ENCODE peak calls at places on chromosomes 1 and 21, in five cellular contexts. Q, X, S, G and Y are unnamed samples.

GRCh38 chr1:232904131-232904530 is 46.3 kb upstream of the NTPCR start:
- DNase-seq in Q (no peak), X (no peak), S (no peak), G (no peak), Y (no peak)

GRCh38 chr1:245814651-245815050 is 659.9 kb downstream of the KIF26B start:
- DNase-seq in Q (no peak), X (no peak), S (no peak), G (no peak), Y (no peak)

GRCh38 chr1:215717677-215718076 is 150.6 kb downstream of the KCTD3 start:
- DNase-seq in Q (no peak), X (no peak), S (no peak), G (no peak), Y (no peak)

GRCh38 chr1:87968259-87968955 is 639.7 kb downstream of the LMO4 start:
- DNase-seq in Q (peak), X (no peak), S (no peak), G (peak), Y (no peak)

GRCh38 chr1:65105596-65105995 is 42.4 kb upstream of the AK4 start:
- DNase-seq in Q (no peak), X (no peak), S (no peak), G (no peak), Y (peak)

GRCh38 chr1:247111259-247111635 is 7.1 kb upstream of the ZNF669 start:
- DNase-seq in Q (no peak), X (no peak), S (no peak), G (no peak), Y (no peak)

GRCh38 chr1:85865183-85865582 is 156.9 kb upstream of the ZNHIT6 start:
- DNase-seq in Q (no peak), X (no peak), S (no peak), G (no peak), Y (no peak)

GRCh38 chr1:198918920-198919319 is 280.1 kb downstream of the PTPRC start:
- DNase-seq in Q (no peak), X (no peak), S (no peak), G (no peak), Y (peak)

GRCh38 chr1:46072975-46073374 is 59.5 kb downstream of the PIK3R3 start:
- DNase-seq in Q (no peak), X (no peak), S (no peak), G (no peak), Y (peak)

GRCh38 chr1:45002650-45003645 is 8.2 kb downstream of the HECTD3 start:
- DNase-seq in Q (no peak), X (no peak), S (no peak), G (no peak), Y (no peak)

GRCh38 chr1:63294797-63295594 is 27.4 kb upstream of the FOXD3 start:
- DNase-seq in Q (no peak), X (no peak), S (no peak), G (no peak), Y (no peak)

GRCh38 chr1:207863893-207864535 is 46.9 kb downstream of the CD34 start:
- DNase-seq in Q (no peak), X (peak), S (no peak), G (no peak), Y (no peak)

GRCh38 chr1:173601588-173601987 is 1.3 kb downstream of the SLC9C2 start:
- DNase-seq in Q (no peak), X (no peak), S (no peak), G (no peak), Y (no peak)

GRCh38 chr1:158120254-158120653 is 60.4 kb upstream of the CD1D start:
- DNase-seq in Q (no peak), X (no peak), S (no peak), G (no peak), Y (no peak)

GRCh38 chr1:207495816-207496792 is at the start of gene CR1:
- DNase-seq in Q (no peak), X (peak), S (peak), G (peak), Y (no peak)

GRCh38 chr1:73998348-73998959 is 199.5 kb downstream of the LRRIQ3 start:
- DNase-seq in Q (no peak), X (no peak), S (no peak), G (peak), Y (peak)

GRCh38 chr1:95547000-95547399 is 313.0 kb downstream of the RWDD3 start:
- DNase-seq in Q (no peak), X (no peak), S (no peak), G (no peak), Y (no peak)

GRCh38 chr1:114153621-114154145 is at the start of gene SYT6:
- DNase-seq in Q (no peak), X (no peak), S (no peak), G (no peak), Y (no peak)

GRCh38 chr1:209510063-209510462 is 73.5 kb upstream of the CAMK1G start:
- DNase-seq in Q (no peak), X (no peak), S (no peak), G (no peak), Y (no peak)

DNA sequence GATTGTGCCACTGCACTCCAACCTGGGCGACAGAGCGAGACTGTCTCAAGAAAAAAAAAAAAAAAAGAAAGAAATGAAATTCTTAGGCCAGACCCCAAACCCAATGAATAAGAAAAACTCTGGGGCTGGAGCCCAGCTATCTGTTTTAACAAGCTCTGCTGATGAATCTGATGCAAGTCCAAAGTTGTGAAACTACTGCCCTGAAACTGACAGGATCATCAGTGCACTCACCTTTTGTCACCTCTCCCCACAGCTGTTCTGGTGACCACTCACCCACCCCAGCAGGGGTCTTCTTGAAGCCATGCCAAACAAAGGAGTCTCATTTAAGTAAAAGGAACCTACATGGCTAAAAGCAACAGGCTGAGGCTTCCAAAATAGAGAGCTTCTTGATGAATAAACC is 8.4 kb downstream of the PABPC4 start:
- DNase-seq in Q (no peak), X (no peak), S (no peak), G (no peak), Y (no peak)
- H3K27ac ChIP-seq in Q (no peak), X (no peak), S (no peak), G (no peak), Y (no peak)

DNA sequence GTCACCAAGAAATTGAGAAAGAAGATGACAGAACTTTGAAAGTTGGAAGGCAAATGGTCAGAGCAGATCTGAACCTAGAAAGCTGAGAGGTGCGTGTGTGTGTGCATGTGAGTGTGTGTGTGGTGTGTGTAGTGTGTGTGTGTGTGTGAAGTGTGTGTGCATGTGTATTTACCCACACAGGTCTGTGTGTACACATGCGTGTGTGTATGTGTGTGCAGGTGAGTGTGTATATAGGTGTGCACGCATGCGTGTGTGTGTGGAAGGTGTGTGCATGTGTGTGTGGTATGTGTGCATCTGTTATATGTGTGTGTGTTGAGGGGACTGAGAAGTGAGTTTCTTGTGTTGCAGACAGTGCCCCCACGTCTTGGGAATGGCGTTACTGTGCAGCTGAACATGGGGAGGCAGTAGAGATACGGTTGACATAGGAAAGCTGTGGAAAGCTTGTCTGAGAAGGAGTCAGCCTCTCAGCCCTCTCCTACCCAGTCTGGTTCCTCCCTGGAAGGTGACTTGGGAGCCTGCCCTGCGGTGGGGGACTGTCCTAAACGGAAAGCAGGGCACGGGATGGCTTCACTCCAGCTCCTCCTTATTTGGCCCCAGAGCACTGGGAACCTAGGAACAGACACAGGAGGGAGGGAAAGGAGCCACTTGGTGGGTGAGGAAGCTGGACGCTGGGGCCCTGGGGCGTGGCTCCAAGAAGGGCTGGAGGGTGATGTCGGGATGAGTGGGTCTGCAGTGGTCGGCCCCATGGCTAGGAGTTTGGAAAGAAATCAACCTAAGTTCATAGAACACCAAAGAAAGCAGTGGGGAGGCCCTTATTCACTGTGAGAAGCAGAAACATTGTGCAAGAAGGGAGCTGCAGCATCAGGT is 97.2 kb downstream of the PCBP3 start:
- DNase-seq in Q (no peak), X (no peak), S (peak), G (no peak), Y (no peak)
- TF ChIP-seq CTCF in Q (no peak), X (peak), S (no peak), G (no peak), Y (no peak)

GRCh38 chr1:8848663-8849386 is 29.7 kb downstream of the ENO1 start:
- DNase-seq in Q (peak), X (peak), S (peak), G (peak), Y (peak)
- H3K27ac ChIP-seq in Q (no peak), X (no peak), S (peak), G (no peak), Y (peak)

GRCh38 chr1:31296486-31297272 is at the start of the genes SNRNP40 and ZCCHC17:
- DNase-seq in Q (peak), X (peak), S (peak), G (peak), Y (peak)
- TF ChIP-seq CTCF in Q (no peak), X (peak), S (no peak), G (no peak), Y (no peak)

DNA sequence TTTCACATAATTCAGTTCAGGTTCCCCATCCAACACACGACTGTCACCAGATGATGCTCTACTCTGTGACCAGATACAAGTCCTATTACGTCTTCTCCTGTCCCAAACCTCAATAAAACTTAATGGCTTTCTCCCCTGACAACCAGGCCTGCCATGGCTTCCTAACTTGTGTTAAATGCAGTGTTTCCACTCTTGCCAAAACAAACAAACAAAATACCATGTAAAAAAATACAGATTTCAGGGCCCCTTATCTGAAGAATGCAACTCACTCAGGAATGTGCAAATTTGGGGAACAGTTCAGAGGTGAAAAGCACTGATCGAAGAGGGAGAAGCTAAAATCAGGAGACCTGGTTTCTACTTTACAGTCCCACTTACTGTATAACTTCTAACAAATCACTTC is 863 bp upstream of the NUF2 start:
- DNase-seq in Q (no peak), X (no peak), S (no peak), G (no peak), Y (no peak)
- H3K27ac ChIP-seq in Q (peak), X (peak), S (no peak), G (peak), Y (no peak)

GRCh38 chr1:29238601-29238964 is 2.3 kb downstream of the PTPRU start:
- DNase-seq in Q (no peak), X (no peak), S (no peak), G (no peak), Y (no peak)

GRCh38 chr1:29240986-29241385 is 4.7 kb downstream of the PTPRU start:
- DNase-seq in Q (no peak), X (no peak), S (no peak), G (no peak), Y (no peak)

GRCh38 chr1:29239142-29239541 is 2.8 kb downstream of the PTPRU start:
- DNase-seq in Q (no peak), X (no peak), S (no peak), G (no peak), Y (peak)

GRCh38 chr1:29237906-29238600 is 1.7 kb downstream of the PTPRU start:
- DNase-seq in Q (no peak), X (no peak), S (peak), G (no peak), Y (no peak)

DNA sequence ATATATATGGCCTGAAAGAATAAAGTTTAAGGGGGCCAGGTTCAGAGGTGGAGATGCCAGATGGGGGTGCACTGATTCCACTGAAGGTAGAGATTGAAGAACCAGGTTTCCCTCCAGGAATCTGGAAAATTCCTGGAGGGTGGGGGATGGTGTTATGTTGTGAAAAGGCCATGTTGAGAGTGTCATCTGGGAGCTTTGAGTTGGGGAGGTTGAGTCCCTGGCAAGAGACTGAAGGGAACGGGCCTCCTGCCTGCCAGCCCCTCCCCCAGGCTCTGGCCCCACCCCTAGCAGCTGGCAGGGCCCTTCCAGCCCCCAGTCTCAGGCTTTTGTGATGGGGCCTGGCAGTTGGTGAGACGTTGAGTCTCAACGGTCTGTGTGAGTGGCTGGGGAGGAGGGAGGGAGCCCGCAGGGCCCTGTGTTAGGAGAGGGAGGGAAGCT is 4.1 kb downstream of the PTPRU start:
- DNase-seq in Q (no peak), X (peak), S (no peak), G (no peak), Y (no peak)
- TF ChIP-seq CTCF in Q (no peak), X (peak), S (no peak), G (no peak), Y (no peak)

DNA sequence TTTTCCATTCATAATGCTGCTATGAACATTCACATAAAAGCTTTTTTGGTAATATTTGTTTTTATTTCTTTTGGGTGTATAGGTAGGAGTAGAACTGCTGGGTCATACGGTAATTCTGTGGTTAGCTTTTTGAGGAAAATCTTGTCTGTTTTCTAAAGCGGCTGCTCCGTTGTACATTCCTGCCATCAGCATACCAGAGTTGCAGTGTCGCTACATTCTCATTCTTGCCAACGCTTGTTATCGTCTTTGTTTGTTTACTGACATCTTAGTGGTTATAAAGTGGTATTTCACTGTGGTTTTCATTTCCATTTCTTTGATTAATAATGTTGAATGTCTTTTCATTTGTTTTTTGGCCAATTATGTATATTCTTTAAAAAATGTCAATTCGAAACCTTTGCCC is 469.8 kb upstream of the ZP4 start:
- DNase-seq in Q (no peak), X (no peak), S (no peak), G (peak), Y (no peak)
- H3K27ac ChIP-seq in Q (no peak), X (no peak), S (no peak), G (no peak), Y (no peak)

GRCh38 chr1:230067871-230068814 is 1.1 kb downstream of the GALNT2 start:
- DNase-seq in Q (no peak), X (no peak), S (peak), G (no peak), Y (peak)
- TF ChIP-seq CTCF in Q (peak), X (peak), S (no peak), G (peak), Y (no peak)

DNA sequence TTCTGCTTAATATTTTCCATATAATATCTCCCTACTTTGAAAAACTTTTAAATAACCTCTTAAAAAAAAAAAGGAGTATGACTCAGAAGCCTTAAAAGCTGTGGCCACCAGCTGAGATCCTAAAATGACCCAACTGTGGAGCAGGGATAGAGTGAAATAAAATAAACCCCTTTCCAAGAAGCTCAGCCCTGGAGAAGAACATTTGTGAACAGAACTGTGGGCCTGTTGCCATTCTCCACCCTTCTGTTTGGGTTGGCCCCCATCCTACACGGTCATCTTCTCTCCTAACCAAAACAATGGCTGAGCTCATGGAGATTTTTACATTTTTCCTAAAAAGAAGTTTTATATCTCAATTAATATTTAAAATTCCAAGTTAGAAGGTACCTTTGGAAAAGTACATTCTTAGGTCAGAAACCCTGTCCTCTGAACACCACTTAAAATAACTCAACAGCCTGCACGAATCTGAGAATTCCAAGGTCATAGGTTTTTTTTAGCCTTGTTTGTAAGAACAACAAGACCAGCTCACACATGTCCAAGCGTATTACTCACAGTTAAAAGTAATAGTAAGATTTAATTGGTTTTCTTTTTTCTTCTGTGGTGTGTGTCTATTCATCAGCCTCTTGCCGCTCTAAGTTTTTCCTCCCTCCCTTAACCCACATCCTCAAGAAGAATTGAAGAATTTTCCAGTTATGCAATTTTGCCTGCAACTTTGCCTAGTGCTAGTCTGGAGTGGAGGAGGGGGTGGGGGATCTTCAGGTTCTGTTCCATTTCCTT is 107.7 kb upstream of the ERRFI1 start:
- DNase-seq in Q (peak), X (no peak), S (peak), G (peak), Y (peak)
- H3K27ac ChIP-seq in Q (peak), X (no peak), S (peak), G (peak), Y (peak)

GRCh38 chr1:156136970-156137483 is 16.4 kb upstream of the SEMA4A start:
- DNase-seq in Q (no peak), X (no peak), S (no peak), G (no peak), Y (no peak)
- TF ChIP-seq CTCF in Q (no peak), X (peak), S (no peak), G (no peak), Y (no peak)